ENCODE peak calls at places on chromosome 3, in five cellular contexts. One of them, this sample, is unnamed.

GRCh38 chr3:126419886-126420786 is 25.4 kb downstream of the CFAP100 start:
- DNase-seq in stomach: peak
- DNase-seq in ovary: no peak
- DNase-seq in adrenal gland: no peak
- DNase-seq in body of pancreas: no peak
- DNase-seq in this sample: no peak

GRCh38 chr3:175287361-175287963 is 428.3 kb downstream of the NAALADL2 start:
- DNase-seq in ovary: no peak
- DNase-seq in body of pancreas: no peak
- DNase-seq in stomach: no peak
- DNase-seq in adrenal gland: no peak
- DNase-seq in this sample: no peak

GRCh38 chr3:127985655-127986225 is 66.5 kb upstream of the SEC61A1 start:
- DNase-seq in ovary: no peak
- DNase-seq in body of pancreas: no peak
- DNase-seq in stomach: no peak
- DNase-seq in adrenal gland: no peak
- DNase-seq in this sample: no peak

GRCh38 chr3:119796785-119797184 is 14.9 kb downstream of the NR1I2 start:
- DNase-seq in adrenal gland: no peak
- DNase-seq in body of pancreas: no peak
- DNase-seq in stomach: no peak
- DNase-seq in ovary: no peak
- DNase-seq in this sample: peak

GRCh38 chr3:71168043-71168720 is 415.3 kb downstream of the FOXP1 start:
- DNase-seq in body of pancreas: no peak
- DNase-seq in stomach: no peak
- DNase-seq in ovary: no peak
- DNase-seq in adrenal gland: no peak
- DNase-seq in this sample: no peak

GRCh38 chr3:107676469-107677309 is 153.9 kb downstream of the BBX start:
- DNase-seq in body of pancreas: no peak
- DNase-seq in stomach: no peak
- DNase-seq in adrenal gland: no peak
- DNase-seq in ovary: no peak
- DNase-seq in this sample: no peak

GRCh38 chr3:16079519-16079918 is 95.0 kb upstream of the GALNT15 start:
- DNase-seq in body of pancreas: no peak
- DNase-seq in stomach: no peak
- DNase-seq in adrenal gland: no peak
- DNase-seq in ovary: no peak
- DNase-seq in this sample: no peak

GRCh38 chr3:157384526-157384925 is 52.1 kb upstream of the PTX3 start:
- DNase-seq in adrenal gland: no peak
- DNase-seq in body of pancreas: no peak
- DNase-seq in stomach: no peak
- DNase-seq in ovary: no peak
- DNase-seq in this sample: no peak

GRCh38 chr3:7504886-7505775 is 644.2 kb downstream of the GRM7 start:
- DNase-seq in stomach: no peak
- DNase-seq in body of pancreas: no peak
- DNase-seq in adrenal gland: no peak
- DNase-seq in ovary: no peak
- DNase-seq in this sample: no peak

GRCh38 chr3:50264389-50264963 is 4.5 kb upstream of the SEMA3B start:
- DNase-seq in ovary: peak
- DNase-seq in stomach: peak
- DNase-seq in adrenal gland: peak
- DNase-seq in body of pancreas: peak
- DNase-seq in this sample: peak

GRCh38 chr3:56796202-56796601 is 5.5 kb downstream of the ARHGEF3 start:
- DNase-seq in body of pancreas: no peak
- DNase-seq in adrenal gland: peak
- DNase-seq in ovary: no peak
- DNase-seq in stomach: no peak
- DNase-seq in this sample: no peak

DNA sequence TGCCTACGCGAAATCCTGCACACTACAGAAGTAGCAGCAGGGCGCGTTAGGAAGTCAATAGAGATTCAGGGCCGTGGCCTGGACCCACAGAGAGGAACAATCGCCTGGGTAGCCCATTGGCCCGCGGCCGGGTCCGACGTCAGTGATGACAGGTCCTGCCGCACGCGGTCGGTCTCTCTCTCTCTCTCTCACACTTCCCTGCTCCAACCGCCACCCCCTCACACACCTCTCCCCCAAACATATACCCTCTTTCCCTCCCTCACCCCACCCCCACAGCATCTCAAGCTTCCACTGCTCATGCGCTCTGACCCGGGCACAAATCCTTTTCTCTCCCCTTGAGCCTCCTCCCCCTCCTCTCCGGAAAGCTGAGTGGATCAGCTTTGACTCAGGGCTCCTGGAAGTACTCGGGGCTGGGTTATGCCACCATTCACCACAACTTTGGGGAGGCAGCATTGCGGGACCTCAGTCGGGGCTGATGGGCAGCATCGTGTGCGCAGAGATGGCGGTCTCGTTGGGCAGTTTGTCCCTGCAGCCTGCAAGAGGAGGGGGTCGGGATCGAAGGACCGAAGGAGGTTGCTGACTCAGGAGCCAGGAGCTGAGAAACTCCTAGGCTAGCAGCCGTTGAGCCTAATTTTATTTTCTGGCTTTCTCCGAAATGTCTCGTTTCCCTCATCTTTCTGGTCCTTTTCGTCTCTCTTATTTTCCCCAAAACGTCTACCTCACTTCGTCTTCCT is 9.0 kb downstream of the ZIC4 start:
- DNase-seq in ovary: no peak
- DNase-seq in adrenal gland: no peak
- DNase-seq in body of pancreas: no peak
- DNase-seq in stomach: no peak
- DNase-seq in this sample: peak
- TF ChIP-seq CTCF in ovary: no peak
- TF ChIP-seq CTCF in adrenal gland: no peak
- TF ChIP-seq CTCF in body of pancreas: no peak
- TF ChIP-seq CTCF in stomach: no peak
- TF ChIP-seq CTCF in this sample: no peak

DNA sequence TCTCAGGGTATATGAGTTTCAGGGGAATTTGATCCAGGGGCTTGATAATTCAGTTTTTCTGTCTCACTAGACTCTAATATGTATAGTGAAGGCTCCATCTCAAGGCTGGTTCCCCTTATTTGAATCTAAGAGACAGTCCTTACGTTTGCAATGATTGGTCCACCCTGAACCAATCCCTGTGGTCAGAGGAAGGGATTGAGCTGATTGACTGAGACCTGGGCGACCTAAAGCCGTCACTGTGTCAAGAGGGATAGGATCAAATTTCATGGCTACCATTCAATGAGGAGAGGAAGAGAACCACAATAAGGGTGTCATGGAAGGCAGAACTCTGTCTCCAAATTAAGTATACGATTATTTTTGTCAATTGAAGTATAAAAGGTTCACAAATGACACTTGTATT is 16.3 kb downstream of the NUDT16 start:
- DNase-seq in ovary: no peak
- DNase-seq in body of pancreas: no peak
- DNase-seq in stomach: no peak
- DNase-seq in adrenal gland: no peak
- DNase-seq in this sample: no peak
- TF ChIP-seq POLR2A in ovary: no peak
- TF ChIP-seq POLR2A in body of pancreas: no peak
- TF ChIP-seq POLR2A in stomach: no peak
- TF ChIP-seq POLR2A in adrenal gland: no peak
- TF ChIP-seq POLR2A in this sample: no peak

GRCh38 chr3:155748611-155749365 is 3.9 kb upstream of the PLCH1 start:
- DNase-seq in stomach: no peak
- DNase-seq in body of pancreas: no peak
- DNase-seq in ovary: no peak
- DNase-seq in adrenal gland: no peak
- DNase-seq in this sample: no peak

GRCh38 chr3:155747286-155747685 is 2.4 kb upstream of the PLCH1 start:
- DNase-seq in stomach: no peak
- DNase-seq in body of pancreas: no peak
- DNase-seq in adrenal gland: no peak
- DNase-seq in ovary: no peak
- DNase-seq in this sample: no peak

GRCh38 chr3:155747867-155748266 is 3.0 kb upstream of the PLCH1 start:
- DNase-seq in adrenal gland: no peak
- DNase-seq in ovary: no peak
- DNase-seq in stomach: no peak
- DNase-seq in body of pancreas: no peak
- DNase-seq in this sample: no peak

DNA sequence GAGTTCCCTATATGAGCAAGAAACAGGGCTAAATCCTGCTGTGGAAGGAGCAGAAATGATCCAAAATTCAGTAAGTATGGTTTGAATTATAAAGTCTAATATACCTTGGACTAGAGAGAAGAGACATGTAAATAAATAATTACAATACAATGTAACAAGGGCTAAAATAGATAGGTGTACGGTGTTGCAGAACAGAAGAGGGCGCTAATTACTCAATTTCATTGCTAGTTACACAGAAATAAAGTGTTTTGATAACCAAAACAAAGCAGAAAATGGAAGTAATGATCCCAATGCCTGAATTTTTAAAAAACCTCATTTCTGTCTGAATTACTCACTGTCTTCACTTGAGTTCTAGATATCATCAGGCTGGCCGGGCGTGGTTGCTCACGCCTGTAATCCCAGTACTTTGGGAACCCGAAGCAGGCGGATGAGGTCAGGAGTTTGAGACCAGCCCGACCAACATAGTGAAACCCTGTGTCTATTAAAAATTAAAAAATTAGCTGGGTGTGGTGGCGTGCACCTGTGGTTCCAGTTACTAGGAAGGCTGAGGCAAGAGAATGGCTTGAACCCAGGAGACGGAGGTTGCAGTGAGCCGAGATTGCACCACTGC is 8.3 kb upstream of the PLCH1 start:
- DNase-seq in body of pancreas: no peak
- DNase-seq in stomach: no peak
- DNase-seq in ovary: no peak
- DNase-seq in adrenal gland: no peak
- DNase-seq in this sample: no peak
- TF ChIP-seq CTCF in body of pancreas: no peak
- TF ChIP-seq CTCF in stomach: no peak
- TF ChIP-seq CTCF in ovary: no peak
- TF ChIP-seq CTCF in adrenal gland: peak
- TF ChIP-seq CTCF in this sample: no peak

GRCh38 chr3:129260606-129261005 is 11.2 kb downstream of the COPG1 start:
- DNase-seq in ovary: no peak
- DNase-seq in adrenal gland: no peak
- DNase-seq in body of pancreas: no peak
- DNase-seq in stomach: no peak
- DNase-seq in this sample: no peak

GRCh38 chr3:129261850-129262249 is 12.4 kb downstream of the COPG1 start:
- DNase-seq in stomach: no peak
- DNase-seq in ovary: no peak
- DNase-seq in adrenal gland: no peak
- DNase-seq in body of pancreas: no peak
- DNase-seq in this sample: no peak

GRCh38 chr3:129263161-129263910 is 13.9 kb downstream of the COPG1 start:
- DNase-seq in body of pancreas: no peak
- DNase-seq in adrenal gland: no peak
- DNase-seq in stomach: no peak
- DNase-seq in ovary: no peak
- DNase-seq in this sample: peak

GRCh38 chr3:129257609-129258008 is 8.2 kb downstream of the COPG1 start:
- DNase-seq in body of pancreas: no peak
- DNase-seq in ovary: no peak
- DNase-seq in stomach: no peak
- DNase-seq in adrenal gland: no peak
- DNase-seq in this sample: no peak

GRCh38 chr3:129259612-129260477 is 10.4 kb downstream of the COPG1 start:
- DNase-seq in ovary: no peak
- DNase-seq in stomach: peak
- DNase-seq in body of pancreas: no peak
- DNase-seq in adrenal gland: no peak
- DNase-seq in this sample: no peak
- TF ChIP-seq POLR2A in ovary: no peak
- TF ChIP-seq POLR2A in stomach: no peak
- TF ChIP-seq POLR2A in body of pancreas: no peak
- TF ChIP-seq POLR2A in adrenal gland: no peak
- TF ChIP-seq POLR2A in this sample: no peak

GRCh38 chr3:37693791-37694194 is 167.9 kb upstream of the CTDSPL start:
- DNase-seq in adrenal gland: no peak
- DNase-seq in ovary: no peak
- DNase-seq in body of pancreas: no peak
- DNase-seq in stomach: no peak
- DNase-seq in this sample: no peak
- TF ChIP-seq CTCF in adrenal gland: no peak
- TF ChIP-seq CTCF in ovary: no peak
- TF ChIP-seq CTCF in body of pancreas: no peak
- TF ChIP-seq CTCF in stomach: no peak
- TF ChIP-seq CTCF in this sample: no peak

GRCh38 chr3:141877911-141878310 is 1.5 kb downstream of the ATP1B3 start:
- DNase-seq in body of pancreas: no peak
- DNase-seq in adrenal gland: no peak
- DNase-seq in ovary: no peak
- DNase-seq in stomach: no peak
- DNase-seq in this sample: no peak

GRCh38 chr3:141875374-141875892 is 1.0 kb upstream of the ATP1B3 start:
- DNase-seq in ovary: peak
- DNase-seq in body of pancreas: peak
- DNase-seq in adrenal gland: peak
- DNase-seq in stomach: peak
- DNase-seq in this sample: peak

GRCh38 chr3:141876381-141876890 is at the start of gene ATP1B3:
- DNase-seq in ovary: peak
- DNase-seq in body of pancreas: peak
- DNase-seq in adrenal gland: peak
- DNase-seq in stomach: peak
- DNase-seq in this sample: peak

GRCh38 chr3:141876891-141877561 is 583 bp downstream of the ATP1B3 start:
- DNase-seq in stomach: peak
- DNase-seq in ovary: peak
- DNase-seq in adrenal gland: peak
- DNase-seq in body of pancreas: peak
- DNase-seq in this sample: peak

DNA sequence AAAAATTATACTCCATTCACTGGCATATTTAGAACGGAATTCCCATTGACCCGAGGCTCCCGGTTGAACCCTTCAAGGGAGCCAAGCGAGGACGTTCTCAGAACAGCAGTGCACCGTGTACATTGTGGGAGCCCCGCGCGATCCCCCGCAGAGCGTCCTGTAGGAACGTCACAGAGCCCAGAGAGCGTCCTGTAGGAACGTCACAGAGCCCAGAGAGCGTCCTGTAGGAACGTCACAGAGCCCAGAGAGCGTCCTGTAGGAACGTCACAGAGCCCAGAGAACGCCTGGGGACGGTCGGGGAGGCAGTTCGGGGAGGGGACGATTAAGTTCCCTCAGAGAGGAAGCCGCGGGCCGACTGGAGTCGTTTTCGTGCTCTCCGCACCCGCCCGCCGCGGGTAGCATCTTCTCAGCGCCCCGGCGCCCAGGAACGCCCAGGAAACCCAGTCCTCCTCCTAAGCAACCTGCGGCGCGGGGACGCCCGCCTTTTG is 506 bp upstream of the ATP1B3 start:
- DNase-seq in adrenal gland: peak
- DNase-seq in stomach: peak
- DNase-seq in ovary: peak
- DNase-seq in body of pancreas: peak
- DNase-seq in this sample: peak
- TF ChIP-seq POLR2A in adrenal gland: no peak
- TF ChIP-seq POLR2A in stomach: no peak
- TF ChIP-seq POLR2A in ovary: no peak
- TF ChIP-seq POLR2A in body of pancreas: peak
- TF ChIP-seq POLR2A in this sample: no peak